ENCODE peak calls at places on chromosomes 16 and 17, in nine cellular contexts. V is AG10803; N is AG04449; E is H7; R is GM06990; G is CD8-positive, alpha-beta T cell; I is naive thymus-derived CD4-positive, alpha-beta T cell; S is thoracic aorta; A is prostate gland. C is an unnamed sample.

GRCh38 chr17:18353541-18353940 is 9.8 kb downstream of the SHMT1 start:
- DNase-seq in G (no peak), I (no peak), S (no peak), A (no peak), E (no peak), N (no peak), V (no peak), R (no peak), C (no peak)

GRCh38 chr16:3825103-3825502 is 55.4 kb downstream of the CREBBP start:
- DNase-seq in I (no peak), A (no peak), N (peak), E (no peak), G (no peak), R (no peak), V (peak), S (no peak), C (no peak)

GRCh38 chr17:68199837-68200688 is 47.8 kb upstream of the AMZ2 start:
- DNase-seq in S (no peak), R (no peak), G (no peak), A (no peak), V (no peak), E (peak), I (peak), N (no peak), C (no peak)

GRCh38 chr17:13421581-13421980 is 180.1 kb downstream of the HS3ST3A1 start:
- DNase-seq in S (no peak), G (no peak), A (no peak), I (no peak), N (no peak), V (no peak), E (no peak), R (no peak), C (no peak)

GRCh38 chr16:5036228-5037156 is 2.8 kb upstream of the NAGPA start:
- DNase-seq in A (no peak), E (peak), N (no peak), R (no peak), V (no peak), G (no peak), I (no peak), S (no peak), C (no peak)

GRCh38 chr17:70313450-70313849 is 144.1 kb downstream of the KCNJ2 start:
- DNase-seq in R (peak), E (no peak), S (no peak), I (no peak), V (peak), G (no peak), A (no peak), N (no peak), C (no peak)

GRCh38 chr17:385836-386144 is 33.2 kb upstream of the RPH3AL start:
- DNase-seq in E (no peak), S (no peak), I (no peak), N (no peak), G (peak), R (no peak), V (no peak), A (no peak), C (no peak)

GRCh38 chr17:8060274-8060673 is 21.4 kb downstream of the ALOX15B start:
- DNase-seq in N (no peak), R (no peak), E (peak), A (peak), S (no peak), V (peak), I (peak), G (peak), C (peak)

GRCh38 chr17:64992325-64992802 is 64.2 kb downstream of the GNA13 start:
- DNase-seq in R (no peak), E (no peak), S (no peak), I (no peak), G (no peak), A (no peak), V (peak), N (no peak), C (no peak)

GRCh38 chr16:87608400-87608985 is 6.2 kb downstream of the JPH3 start:
- DNase-seq in N (no peak), A (peak), G (peak), E (peak), V (peak), S (no peak), I (peak), R (no peak), C (peak)

GRCh38 chr17:9290226-9290613 is 268.9 kb downstream of the NTN1 start:
- DNase-seq in A (no peak), V (no peak), R (no peak), G (no peak), S (no peak), I (no peak), N (no peak), E (no peak), C (no peak)

GRCh38 chr17:8846768-8847211 is 20.7 kb downstream of the PIK3R6 start:
- DNase-seq in A (no peak), G (no peak), S (no peak), N (no peak), R (no peak), I (peak), E (peak), V (peak), C (no peak)

GRCh38 chr17:16941072-16941641 is 30.8 kb downstream of the TNFRSF13B start:
- DNase-seq in S (no peak), G (no peak), R (no peak), V (no peak), E (no peak), N (no peak), A (no peak), I (no peak), C (no peak)

GRCh38 chr17:81084691-81085419 is 49.9 kb downstream of the BAIAP2 start:
- DNase-seq in S (no peak), I (no peak), A (peak), V (no peak), E (no peak), R (no peak), N (no peak), G (no peak), C (no peak)

GRCh38 chr17:36747861-36748260 is 146.5 kb downstream of the MRM1 start:
- DNase-seq in S (no peak), E (no peak), I (no peak), V (no peak), A (no peak), R (no peak), G (no peak), N (no peak), C (no peak)

GRCh38 chr17:44362964-44363612 is 565 bp downstream of the FAM171A2 start:
- DNase-seq in R (no peak), I (peak), G (no peak), E (peak), V (no peak), N (no peak), S (no peak), A (no peak), C (no peak)

GRCh38 chr16:86016201-86016965 is 117.4 kb downstream of the IRF8 start:
- DNase-seq in N (peak), A (peak), S (no peak), E (peak), V (peak), I (no peak), R (no peak), G (peak), C (no peak)

GRCh38 chr16:27906883-27907282 is 156.6 kb downstream of the GSG1L start:
- DNase-seq in A (no peak), E (peak), G (no peak), I (no peak), V (no peak), N (no peak), R (no peak), S (no peak), C (no peak)

GRCh38 chr16:1839554-1839953 is 12.5 kb downstream of the FAHD1 start:
- DNase-seq in V (peak), N (peak), S (no peak), E (no peak), R (no peak), G (no peak), A (no peak), I (no peak), C (no peak)

GRCh38 chr16:27980076-27980775 is 83.3 kb downstream of the GSG1L start:
- DNase-seq in A (no peak), I (no peak), N (no peak), R (no peak), S (no peak), V (no peak), E (peak), G (no peak), C (no peak)

GRCh38 chr16:72921620-72922019 is 126.3 kb downstream of the ZFHX3 start:
- DNase-seq in G (no peak), E (no peak), V (peak), R (no peak), S (no peak), I (no peak), A (no peak), N (no peak), C (no peak)

GRCh38 chr17:58956997-58957724 is 149.5 kb downstream of the TRIM37 start:
- DNase-seq in S (no peak), N (peak), A (no peak), R (no peak), V (no peak), E (no peak), I (no peak), G (no peak), C (no peak)

GRCh38 chr16:12611006-12611477 is 192.6 kb downstream of the CPPED1 start:
- DNase-seq in N (no peak), R (no peak), V (no peak), E (no peak), G (no peak), A (no peak), S (no peak), I (no peak), C (no peak)

GRCh38 chr17:47720754-47721533 is 12.1 kb upstream of the TBX21 start:
- DNase-seq in E (peak), S (no peak), I (peak), G (peak), V (peak), A (peak), R (peak), N (no peak), C (peak)

GRCh38 chr17:6507535-6507934 is 48.8 kb downstream of the PITPNM3 start:
- DNase-seq in A (no peak), I (no peak), E (no peak), S (no peak), V (peak), R (no peak), G (no peak), N (peak), C (no peak)

GRCh38 chr16:4213721-4214120 is 28.2 kb downstream of the SRL start:
- DNase-seq in N (no peak), G (no peak), V (peak), A (no peak), E (no peak), S (no peak), I (no peak), R (no peak), C (no peak)

GRCh38 chr17:63571632-63572310 is 21.5 kb downstream of the DCAF7 start:
- DNase-seq in G (no peak), E (no peak), R (no peak), A (no peak), I (no peak), S (no peak), V (peak), N (peak), C (no peak)

GRCh38 chr17:41664587-41665565 is 23.8 kb upstream of the EIF1 start:
- DNase-seq in N (no peak), G (no peak), R (no peak), V (no peak), I (no peak), S (no peak), E (peak), A (no peak), C (no peak)

GRCh38 chr17:41665566-41666335 is 22.9 kb upstream of the EIF1 start:
- DNase-seq in N (no peak), R (peak), V (peak), S (peak), I (peak), E (peak), G (peak), A (peak), C (peak)

GRCh38 chr17:41667280-41668008 is 21.2 kb upstream of the EIF1 start:
- DNase-seq in E (no peak), S (no peak), R (peak), A (no peak), I (no peak), G (no peak), V (no peak), N (no peak), C (no peak)

GRCh38 chr17:41666336-41666680 is 22.4 kb upstream of the EIF1 start:
- DNase-seq in R (no peak), E (peak), S (no peak), A (no peak), I (peak), N (no peak), V (peak), G (peak), C (peak)

DNA sequence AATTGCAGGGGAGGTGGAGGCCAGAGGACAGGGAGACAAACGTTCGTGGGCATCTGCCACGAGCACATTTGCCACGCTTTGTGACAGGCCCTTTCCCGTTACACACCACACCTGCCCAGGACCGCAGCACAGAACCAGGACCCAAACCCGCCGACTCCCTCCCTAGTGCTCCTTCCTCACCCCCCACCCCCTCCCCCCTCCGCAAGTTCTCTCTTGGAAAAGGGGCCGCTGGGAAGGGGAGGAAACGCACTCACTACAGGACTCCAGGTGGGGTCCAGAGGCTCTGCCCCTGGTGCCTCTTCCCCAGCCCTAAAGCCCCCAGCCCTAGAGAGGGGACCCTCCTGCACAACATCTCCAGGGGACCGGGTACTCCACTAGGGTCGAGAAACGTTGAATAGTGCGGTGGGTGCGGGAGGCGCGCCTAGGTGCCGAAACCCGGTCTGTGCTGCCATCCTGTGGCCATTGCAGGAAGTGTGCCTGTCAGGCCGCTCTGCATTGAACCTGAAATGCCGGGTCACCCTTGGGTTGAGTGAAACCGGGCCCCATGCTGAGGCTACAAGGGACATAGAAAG is 21.9 kb upstream of the EIF1 start:
- DNase-seq in N (no peak), S (peak), R (peak), V (peak), G (peak), E (peak), A (peak), I (peak), C (peak)
- H3K4me3 ChIP-seq in N (peak), S (peak), R (peak), V (peak), G (peak), E (peak), A (peak), I (peak), C (peak)

GRCh38 chr16:81549547-81550411 is 105.2 kb downstream of the CMIP start:
- DNase-seq in G (no peak), N (no peak), A (no peak), E (no peak), V (no peak), I (no peak), S (no peak), R (no peak), C (no peak)
- H3K4me3 ChIP-seq in G (no peak), N (no peak), A (no peak), E (no peak), V (no peak), I (no peak), S (no peak), R (no peak), C (no peak)

DNA sequence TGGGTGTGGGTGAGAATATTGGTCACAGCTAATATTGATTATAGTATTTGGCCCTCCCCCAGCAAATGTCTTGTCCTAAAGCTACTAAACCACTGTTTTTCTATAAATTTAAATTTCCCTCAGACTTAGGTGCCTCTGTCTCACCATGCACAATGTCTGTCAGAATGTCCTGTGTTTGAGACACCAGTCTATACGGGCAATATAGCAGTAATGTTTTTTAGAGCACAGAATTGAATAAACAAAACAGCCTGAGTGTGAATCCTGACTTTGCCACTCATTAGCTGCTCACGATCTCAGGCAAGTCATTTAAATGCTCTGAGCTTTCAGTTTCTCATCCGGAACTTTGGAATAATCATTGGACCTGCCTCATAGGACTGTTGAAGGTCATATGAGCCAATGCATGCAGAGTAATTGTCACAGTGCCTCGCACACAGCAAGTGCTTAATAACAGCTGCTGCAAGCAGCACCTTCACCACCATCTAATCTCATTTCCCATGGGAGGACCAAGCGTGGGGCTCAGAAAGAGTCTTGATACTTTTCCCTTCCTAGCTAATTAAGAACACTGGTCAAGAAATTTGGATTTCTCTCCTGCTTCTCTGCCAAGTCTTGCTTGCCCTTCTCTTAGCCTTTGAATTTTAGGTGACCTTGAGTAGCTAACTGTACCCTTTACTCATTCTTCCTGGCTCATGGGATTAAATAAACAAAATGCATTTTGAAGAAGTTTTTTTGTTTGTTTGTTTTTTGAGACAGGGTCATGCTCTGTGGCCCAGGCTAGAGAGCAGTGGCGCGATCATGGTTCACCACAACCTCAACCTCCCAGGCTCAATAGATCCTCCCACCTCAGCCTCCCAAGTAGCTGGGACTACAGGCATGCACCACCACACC is 9.9 kb downstream of the HLF start:
- DNase-seq in E (no peak), A (no peak), R (no peak), G (no peak), N (no peak), S (no peak), V (no peak), I (no peak), C (no peak)
- H3K4me3 ChIP-seq in E (no peak), A (no peak), R (no peak), G (no peak), N (no peak), S (peak), V (no peak), I (no peak), C (no peak)

DNA sequence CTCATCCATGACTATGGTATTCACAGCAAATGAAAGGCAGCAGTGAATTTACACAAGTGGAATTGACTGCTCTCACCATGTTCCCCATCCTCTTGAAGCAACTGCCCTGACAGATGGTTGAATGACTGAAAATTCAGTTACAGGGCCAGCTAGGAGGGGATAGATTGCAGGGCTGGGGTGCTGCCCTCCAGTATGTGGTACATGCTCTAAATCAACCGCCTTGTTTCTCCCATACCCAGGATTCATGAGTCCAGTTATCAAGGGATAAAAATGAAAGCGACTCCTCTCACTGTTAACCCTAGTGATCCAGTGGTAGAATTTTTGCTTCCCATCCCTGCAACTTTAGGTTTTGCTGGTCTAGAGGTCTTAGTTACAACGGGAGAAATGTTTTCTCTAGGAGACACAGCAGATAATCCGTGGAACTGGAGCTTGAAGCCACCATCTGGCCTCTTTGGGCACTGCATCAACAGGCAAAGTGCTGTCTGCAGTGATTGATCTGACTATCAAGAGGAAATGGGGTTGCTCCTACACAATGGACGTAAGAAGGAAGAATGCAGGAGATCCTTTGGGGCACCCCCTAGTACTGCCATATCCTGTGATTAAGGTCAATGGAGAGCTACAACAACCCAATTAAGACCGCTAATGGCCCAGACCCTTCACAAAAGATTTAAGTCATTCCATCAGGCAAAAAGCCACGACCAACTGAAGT is 32.0 kb downstream of the SCPEP1 start:
- DNase-seq in N (no peak), R (peak), I (peak), E (peak), S (no peak), V (peak), G (peak), A (peak), C (peak)
- H3K4me3 ChIP-seq in N (no peak), R (no peak), I (no peak), E (no peak), S (no peak), V (no peak), G (no peak), A (no peak), C (no peak)

GRCh38 chr17:4553669-4554068 is 1.5 kb downstream of the MYBBP1A start:
- DNase-seq in A (no peak), E (no peak), I (no peak), S (no peak), R (no peak), N (no peak), G (no peak), V (no peak), C (no peak)
- H3K4me3 ChIP-seq in A (no peak), E (no peak), I (no peak), S (no peak), R (peak), N (peak), G (peak), V (peak), C (peak)

GRCh38 chr16:8614435-8615029 is 7.0 kb upstream of the METTL22 start:
- DNase-seq in V (no peak), N (no peak), I (no peak), G (no peak), S (no peak), R (no peak), E (no peak), A (no peak), C (no peak)
- H3K4me3 ChIP-seq in V (no peak), N (no peak), I (no peak), G (no peak), S (no peak), R (no peak), E (no peak), A (no peak), C (no peak)

GRCh38 chr17:79116575-79117368 is 42.1 kb downstream of the ENGASE start:
- DNase-seq in N (no peak), I (no peak), S (no peak), E (no peak), V (no peak), R (no peak), A (no peak), G (no peak), C (no peak)

GRCh38 chr17:79115487-79115886 is 40.9 kb downstream of the ENGASE start:
- DNase-seq in I (no peak), E (peak), N (no peak), R (no peak), G (no peak), V (no peak), S (no peak), A (no peak), C (no peak)

GRCh38 chr17:79112471-79112870 is 37.8 kb downstream of the ENGASE start:
- DNase-seq in S (no peak), A (no peak), V (no peak), G (no peak), I (no peak), E (no peak), R (no peak), N (no peak), C (no peak)

GRCh38 chr17:79113699-79114098 is 39.1 kb downstream of the ENGASE start:
- DNase-seq in V (no peak), S (no peak), G (no peak), R (no peak), E (no peak), N (no peak), A (no peak), I (no peak), C (no peak)

GRCh38 chr17:79114455-79115301 is 40.1 kb downstream of the ENGASE start:
- DNase-seq in E (peak), G (no peak), N (no peak), V (no peak), I (no peak), A (peak), S (no peak), R (no peak), C (no peak)
- H3K4me3 ChIP-seq in E (no peak), G (no peak), N (no peak), V (no peak), I (no peak), A (no peak), S (no peak), R (no peak), C (no peak)

DNA sequence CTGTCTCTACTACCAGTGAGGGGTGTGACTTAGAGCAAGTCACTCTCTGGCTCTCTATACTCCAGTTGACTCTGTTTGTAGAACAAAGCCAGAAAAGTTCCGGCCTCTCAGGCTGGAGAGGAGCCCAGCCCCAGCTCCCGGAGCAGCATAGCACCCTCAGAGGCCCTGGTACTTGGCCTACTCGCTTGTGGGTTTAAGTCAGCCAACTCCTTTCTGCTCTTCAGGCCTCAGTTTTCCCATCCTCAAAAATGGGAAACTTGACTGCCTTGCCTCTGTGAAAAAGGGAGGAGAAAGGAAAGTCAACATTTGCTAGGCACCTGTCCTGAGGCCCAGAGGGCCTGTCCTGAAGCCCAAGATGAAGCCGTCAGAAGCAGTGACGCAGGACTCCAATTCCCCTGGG is 1.1 kb downstream of the CHST6 start:
- DNase-seq in A (no peak), V (no peak), R (no peak), I (no peak), E (peak), S (no peak), G (no peak), N (no peak), C (no peak)
- H3K4me3 ChIP-seq in A (no peak), V (no peak), R (no peak), I (no peak), E (peak), S (peak), G (no peak), N (no peak), C (no peak)

C was measured in CD8-positive, alpha-beta memory T cell.